ENCODE peak calls at places on chromosomes 16 and 17, in nine cellular contexts. P, O, W, B, V, X, G, C and M are unnamed samples.

GRCh38 chr17:29151567-29151966 is 28.6 kb downstream of the MYO18A start:
- DNase-seq in P (no peak), O (no peak), W (no peak), B (no peak), V (peak; percentile 75), X (no peak), G (no peak), C (no peak), M (no peak)

GRCh38 chr16:4981473-4981872 is 23.3 kb downstream of the SEC14L5 start:
- DNase-seq in P (no peak), O (no peak), W (no peak), B (no peak), V (no peak), X (no peak), G (no peak), C (no peak), M (no peak)

GRCh38 chr16:89052824-89053724 is 40.6 kb upstream of the ACSF3 start:
- DNase-seq in P (no peak), O (peak; percentile 77), W (peak; percentile 83), B (peak; percentile 19), V (peak; percentile 95), X (no peak), G (no peak), C (no peak), M (no peak)

GRCh38 chr17:2419526-2419925 is 18.7 kb upstream of the MNT start:
- DNase-seq in P (no peak), O (no peak), W (no peak), B (no peak), V (no peak), X (no peak), G (no peak), C (no peak), M (no peak)

GRCh38 chr16:49602201-49603041 is 228.8 kb downstream of the C16orf78 start:
- DNase-seq in P (no peak), O (no peak), W (no peak), B (no peak), V (no peak), X (no peak), G (no peak), C (no peak), M (no peak)

GRCh38 chr16:84253173-84253572 is 13.4 kb upstream of the KCNG4 start:
- DNase-seq in P (no peak), O (no peak), W (no peak), B (no peak), V (no peak), X (no peak), G (no peak), C (no peak), M (no peak)

GRCh38 chr17:75152971-75153853 is 1.1 kb downstream of the JPT1 start:
- DNase-seq in P (peak; percentile 21), O (peak; percentile 33), W (no peak), B (no peak), V (peak; percentile 58), X (peak; percentile 21), G (peak; percentile 70), C (no peak), M (no peak)

GRCh38 chr17:15914400-15915165 is 30.3 kb upstream of the ADORA2B start:
- DNase-seq in P (no peak), O (no peak), W (no peak), B (no peak), V (no peak), X (no peak), G (no peak), C (no peak), M (no peak)

GRCh38 chr16:21283521-21284289 is 5.6 kb upstream of the CRYM start:
- DNase-seq in P (no peak), O (peak; percentile 50), W (no peak), B (no peak), V (peak; percentile 65), X (peak; percentile 76), G (peak; percentile 63), C (no peak), M (peak; percentile 10)

GRCh38 chr17:76696763-76697701 is 13.7 kb downstream of the MXRA7 start:
- DNase-seq in P (no peak), O (no peak), W (no peak), B (no peak), V (no peak), X (no peak), G (no peak), C (no peak), M (no peak)

GRCh38 chr17:33262724-33263123 is 30.4 kb downstream of the ASIC2 start:
- DNase-seq in P (no peak), O (no peak), W (no peak), B (no peak), V (no peak), X (no peak), G (no peak), C (no peak), M (no peak)

GRCh38 chr16:57988929-57989328 is 11.5 kb downstream of the ZNF319 start:
- DNase-seq in P (no peak), O (no peak), W (peak; percentile 86), B (no peak), V (no peak), X (no peak), G (no peak), C (no peak), M (peak; percentile 66)

GRCh38 chr17:49680314-49680713 is 2.4 kb upstream of the SPOP start:
- DNase-seq in P (no peak), O (no peak), W (no peak), B (no peak), V (no peak), X (no peak), G (no peak), C (no peak), M (no peak)

GRCh38 chr17:80424261-80424660 is 9.3 kb downstream of the ENDOV start:
- DNase-seq in P (no peak), O (no peak), W (no peak), B (no peak), V (no peak), X (no peak), G (peak; percentile 32), C (no peak), M (no peak)

GRCh38 chr17:38455288-38455915 is 27.1 kb downstream of the ARHGAP23 start:
- DNase-seq in P (no peak), O (no peak), W (no peak), B (no peak), V (no peak), X (no peak), G (no peak), C (no peak), M (peak; percentile 36)